ENCODE peak calls at places on chromosomes 11 and 22, in six cellular contexts. V, J, H, Z, O and P are unnamed samples.

GRCh38 chr11:24509114-24509513 is 12.3 kb downstream of the LUZP2 start:
- DNase-seq in V (no peak), J (no peak), H (no peak), Z (peak; percentile 22), O (peak; percentile 41), P (no peak)

GRCh38 chr11:72263363-72263762 is 19.4 kb upstream of the PHOX2A start:
- DNase-seq in V (no peak), J (no peak), H (no peak), Z (peak; percentile 35), O (peak; percentile 82), P (no peak)

GRCh38 chr11:1194977-1195689 is 27.7 kb upstream of the MUC5B start:
- DNase-seq in V (no peak), J (no peak), H (no peak), Z (no peak), O (no peak), P (no peak)

GRCh38 chr11:128715691-128716153 is 21.9 kb downstream of the FLI1 start:
- DNase-seq in V (no peak), J (no peak), H (no peak), Z (peak; percentile 93), O (peak; percentile 40), P (no peak)

GRCh38 chr11:61783717-61784505 is 8.5 kb downstream of the TMEM258 start:
- DNase-seq in V (no peak), J (no peak), H (no peak), Z (peak; percentile 41), O (peak; percentile 71), P (peak; percentile 14)

GRCh38 chr11:11813288-11813962 is 28.3 kb upstream of the USP47 start:
- DNase-seq in V (no peak), J (no peak), H (peak; percentile 67), Z (peak; percentile 89), O (peak; percentile 97), P (no peak)

GRCh38 chr11:121894581-121894980 is 221.4 kb downstream of the BLID start:
- DNase-seq in V (no peak), J (no peak), H (no peak), Z (no peak), O (peak; percentile 70), P (no peak)

GRCh38 chr11:117180661-117181585 is 2.4 kb downstream of the SIDT2 start:
- DNase-seq in V (peak; percentile 51), J (peak; percentile 89), H (peak; percentile 82), Z (peak; percentile 86), O (peak; percentile 70), P (peak; percentile 53)

GRCh38 chr11:129700701-129701100 is 114.9 kb upstream of the TMEM45B start:
- DNase-seq in V (no peak), J (no peak), H (peak; percentile 5), Z (no peak), O (no peak), P (no peak)

GRCh38 chr11:2302844-2303626 is 1.2 kb downstream of the TSPAN32 start:
- DNase-seq in V (no peak), J (no peak), H (no peak), Z (no peak), O (no peak), P (no peak)

GRCh38 chr22:45319319-45319675 is 9.6 kb downstream of the FAM118A start:
- DNase-seq in V (no peak), J (no peak), H (no peak), Z (peak; percentile 77), O (peak; percentile 77), P (no peak)

DNA sequence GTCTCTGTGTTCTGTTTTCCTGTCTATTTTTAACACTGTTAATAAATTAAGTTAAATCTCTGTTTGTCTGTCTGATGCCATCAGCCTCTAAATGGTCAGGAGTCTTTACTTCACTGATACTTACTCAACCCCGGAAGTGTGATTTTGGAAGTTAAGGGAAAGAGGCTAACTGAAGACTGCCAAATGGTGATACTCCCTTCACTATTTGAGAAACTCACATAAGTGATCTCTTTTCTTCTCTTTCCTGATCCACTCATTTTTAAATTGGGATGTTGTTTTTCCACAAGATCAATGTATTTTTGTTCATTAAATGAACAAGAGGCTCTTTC is 389 bp upstream of the CASP12 start:
- DNase-seq in V (no peak), J (no peak), H (no peak), Z (peak; percentile 29), O (no peak), P (no peak)
- H3K4me3 ChIP-seq in V (no peak overlapping the region), J (no peak overlapping the region), H (peak overlapping the region; percentile 50), Z (no peak overlapping the region), O (no peak overlapping the region), P (no peak overlapping the region)

DNA sequence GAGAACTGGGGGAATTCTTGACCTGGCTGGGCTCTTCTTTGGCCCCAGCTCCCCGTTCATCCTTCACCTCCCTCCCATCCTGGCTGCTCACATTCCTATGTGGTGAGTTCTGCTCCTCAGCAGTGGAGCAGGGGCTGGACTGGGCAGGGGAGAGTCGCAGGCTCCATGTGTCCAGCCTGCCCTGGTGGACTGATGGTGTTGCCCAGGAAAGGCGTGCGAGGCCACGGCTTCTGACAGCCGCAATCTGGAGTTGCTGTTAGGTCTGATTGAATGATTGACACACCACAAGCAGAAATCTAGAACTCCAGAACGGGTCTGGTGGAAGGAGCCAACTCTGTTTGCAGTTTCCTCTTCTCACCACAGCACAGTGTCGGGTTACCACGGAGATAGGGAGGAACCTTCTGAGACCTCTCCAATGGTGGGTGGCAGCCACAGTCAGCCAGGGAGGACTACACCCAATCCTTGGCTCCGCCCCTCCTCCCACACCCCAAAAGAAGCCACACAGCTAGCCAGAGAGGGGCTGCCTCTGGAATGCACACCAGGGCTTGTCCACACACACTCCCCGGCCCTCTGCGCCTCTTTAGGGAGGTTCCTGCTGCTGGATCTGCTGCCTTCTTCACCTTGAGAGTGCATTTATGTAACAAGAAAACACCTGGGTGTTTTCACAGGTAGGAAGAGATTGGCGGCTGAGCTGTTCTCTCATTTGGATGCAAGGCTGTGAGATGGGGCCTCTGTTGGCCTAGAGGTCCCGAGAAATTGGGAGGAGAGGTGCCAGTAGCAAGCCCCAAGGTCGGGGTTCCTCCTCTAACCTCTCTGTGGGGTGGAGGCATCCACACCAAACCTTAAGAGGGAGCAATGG is 56.4 kb upstream of the CD44 start:
- DNase-seq in V (no peak), J (peak; percentile 65), H (peak; percentile 63), Z (peak; percentile 75), O (peak; percentile 83), P (peak; percentile 88)
- H3K4me3 ChIP-seq in V (no peak overlapping the region), J (no peak overlapping the region), H (no peak overlapping the region), Z (no peak overlapping the region), O (no peak overlapping the region), P (peak overlapping the region; percentile 26)

GRCh38 chr11:118311518-118311917 is 7.0 kb downstream of the CD3E start:
- DNase-seq in V (no peak), J (peak; percentile 50), H (no peak), Z (no peak), O (no peak), P (no peak)
- H3K4me3 ChIP-seq in V (no peak overlapping the region), J (peak overlapping the region; percentile 43), H (no peak overlapping the region), Z (no peak overlapping the region), O (no peak overlapping the region), P (no peak overlapping the region)

GRCh38 chr11:66676279-66676919 is 1.3 kb downstream of the RBM4B start:
- DNase-seq in V (no peak), J (peak; percentile 47), H (no peak), Z (no peak), O (no peak), P (no peak)
- H3K4me3 ChIP-seq in V (no peak overlapping the region), J (peak overlapping the region; percentile 77), H (peak overlapping the region; percentile 63), Z (peak overlapping the region; percentile 73), O (no peak overlapping the region), P (peak overlapping the region; percentile 58)

GRCh38 chr11:114291847-114292680 is 4.1 kb upstream of the NNMT start:
- DNase-seq in V (no peak), J (no peak), H (no peak), Z (peak; percentile 84), O (peak; percentile 85), P (no peak)

GRCh38 chr11:114293201-114293711 is 2.9 kb upstream of the NNMT start:
- DNase-seq in V (no peak), J (no peak), H (no peak), Z (peak; percentile 12), O (no peak), P (no peak)

GRCh38 chr11:114290503-114291239 is 5.5 kb upstream of the NNMT start:
- DNase-seq in V (no peak), J (no peak), H (no peak), Z (peak; percentile 59), O (no peak), P (no peak)

GRCh38 chr11:114289779-114290178 is 6.4 kb upstream of the NNMT start:
- DNase-seq in V (no peak), J (no peak), H (no peak), Z (no peak), O (no peak), P (no peak)

DNA sequence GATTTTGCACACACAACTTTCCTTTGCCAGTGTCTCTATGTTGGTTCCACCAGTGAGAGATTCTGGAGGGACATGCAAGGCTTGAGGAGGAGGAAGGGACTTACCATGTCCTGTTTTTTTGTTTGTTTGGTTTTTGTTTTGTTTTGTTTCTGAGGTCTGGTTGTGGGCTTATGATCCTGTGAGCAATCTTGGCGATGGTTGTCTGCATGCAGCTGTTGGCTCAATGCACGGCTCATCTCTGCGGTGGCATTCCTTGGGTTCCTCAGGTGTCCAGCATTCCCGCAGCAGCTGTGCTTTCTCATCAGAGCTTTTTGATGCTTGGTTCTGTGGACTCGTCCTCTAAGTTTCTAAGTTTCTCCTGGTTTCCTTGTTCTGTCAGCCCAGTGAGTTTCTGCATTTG is 4.8 kb upstream of the NNMT start:
- DNase-seq in V (no peak), J (no peak), H (no peak), Z (peak; percentile 73), O (peak; percentile 66), P (no peak)
- H3K4me3 ChIP-seq in V (no peak overlapping the region), J (no peak overlapping the region), H (no peak overlapping the region), Z (no peak overlapping the region), O (no peak overlapping the region), P (no peak overlapping the region)

GRCh38 chr11:10415817-10416392 is 39.2 kb upstream of the AMPD3 start:
- DNase-seq in V (no peak), J (peak; percentile 11), H (no peak), Z (no peak), O (no peak), P (no peak)

GRCh38 chr11:10414659-10415058 is 40.4 kb upstream of the AMPD3 start:
- DNase-seq in V (no peak), J (no peak), H (peak; percentile 63), Z (peak; percentile 80), O (peak; percentile 21), P (no peak)

GRCh38 chr11:10418950-10419310 is 36.1 kb upstream of the AMPD3 start:
- DNase-seq in V (no peak), J (no peak), H (no peak), Z (no peak), O (no peak), P (no peak)

GRCh38 chr11:10414181-10414580 is 40.9 kb upstream of the AMPD3 start:
- DNase-seq in V (no peak), J (no peak), H (no peak), Z (no peak), O (no peak), P (no peak)

GRCh38 chr11:10418259-10418949 is 36.7 kb upstream of the AMPD3 start:
- DNase-seq in V (no peak), J (no peak), H (no peak), Z (peak; percentile 55), O (peak; percentile 27), P (no peak)
- H3K4me3 ChIP-seq in V (no peak overlapping the region), J (no peak overlapping the region), H (no peak overlapping the region), Z (no peak overlapping the region), O (no peak overlapping the region), P (no peak overlapping the region)